ENCODE peak calls at places on chromosomes 1 and 21, in seven cellular contexts. K, E, M, G, Y, H and R are unnamed samples.

GRCh38 chr1:160826546-160826945 is 30.6 kb downstream of the LY9 start:
- DNase-seq in E (no peak), Y (no peak), H (no peak), G (no peak), K (peak; percentile 28), M (no peak), R (no peak)

GRCh38 chr1:79859212-79859948 is 852.9 kb upstream of the ADGRL4 start:
- DNase-seq in E (peak; percentile 76), M (peak; percentile 83), G (no peak), K (no peak), H (peak; percentile 11), Y (no peak), R (no peak)

GRCh38 chr1:210360852-210361477 is 32.3 kb downstream of the HHAT start:
- DNase-seq in K (peak; percentile 45), E (peak; percentile 40), G (peak; percentile 68), H (no peak), M (peak; percentile 37), Y (no peak), R (peak; percentile 44)

GRCh38 chr1:89624715-89625323 is 8.1 kb upstream of the LRRC8C start:
- DNase-seq in H (no peak), G (no peak), M (no peak), Y (no peak), K (no peak), E (no peak), R (no peak)

GRCh38 chr1:4601986-4602385 is 52.4 kb upstream of the AJAP1 start:
- DNase-seq in H (no peak), E (no peak), Y (no peak), M (no peak), K (no peak), G (no peak), R (no peak)

GRCh38 chr1:173411835-173412742 is 65.0 kb upstream of the PRDX6 start:
- DNase-seq in H (peak; percentile 63), M (peak; percentile 55), Y (no peak), E (no peak), K (peak; percentile 53), G (peak; percentile 35), R (no peak)

GRCh38 chr1:23101101-23101827 is 67.4 kb downstream of the LUZP1 start:
- DNase-seq in E (no peak), K (no peak), H (no peak), Y (no peak), M (no peak), G (no peak), R (no peak)

GRCh38 chr21:45558044-45558721 is 15.9 kb upstream of the SLC19A1 start:
- DNase-seq in G (no peak), H (no peak), E (no peak), Y (no peak), K (no peak), M (no peak), R (no peak)

GRCh38 chr1:219990782-219991510 is 55.4 kb downstream of the EPRS1 start:
- DNase-seq in M (peak; percentile 23), G (peak; percentile 13), K (peak; percentile 18), E (peak; percentile 28), Y (no peak), H (no peak), R (no peak)

GRCh38 chr1:53410691-53411090 is 48.5 kb upstream of the DMRTB1 start:
- DNase-seq in M (no peak), H (no peak), K (no peak), Y (no peak), E (no peak), G (no peak), R (no peak)

GRCh38 chr1:33501309-33501708 is 28.9 kb downstream of the ZSCAN20 start:
- DNase-seq in M (no peak), H (no peak), K (no peak), Y (no peak), G (no peak), E (no peak), R (no peak)

GRCh38 chr21:29961291-29962027 is 21.7 kb upstream of the GRIK1 start:
- DNase-seq in Y (no peak), E (no peak), M (no peak), K (no peak), H (no peak), G (no peak), R (no peak)

GRCh38 chr21:32584472-32584871 is 851 bp downstream of the TCP10L start:
- DNase-seq in G (no peak), E (no peak), K (no peak), H (no peak), M (no peak), Y (no peak), R (no peak)